ENCODE peak calls at places on chromosomes 6 and 20, in four cellular contexts. E is K562, O is HepG2, V is SK-N-SH. N is an unnamed sample.

GRCh38 chr20:57498425-57499400 is 26.2 kb downstream of the CTCFL start:
- DNase-seq in E (no peak), O (no peak), V (peak), N (peak)

GRCh38 chr20:38350879-38351775 is 4.8 kb downstream of the LBP start:
- DNase-seq in E (no peak), O (no peak), V (no peak), N (no peak)

GRCh38 chr6:122778961-122779671 is 400 bp upstream of the FABP7 start:
- DNase-seq in E (no peak), O (no peak), V (no peak), N (peak)

GRCh38 chr6:163455553-163455952 is 41.0 kb downstream of the QKI start:
- DNase-seq in E (no peak), O (no peak), V (no peak), N (no peak)

GRCh38 chr6:137763861-137764260 is 103.2 kb upstream of the TNFAIP3 start:
- DNase-seq in E (no peak), O (no peak), V (no peak), N (no peak)

GRCh38 chr6:147204843-147205311 is 660 bp downstream of the STXBP5 start:
- DNase-seq in E (no peak), O (no peak), V (no peak), N (no peak)

GRCh38 chr20:14142171-14142570 is 146.9 kb downstream of the MACROD2 start:
- DNase-seq in E (no peak), O (peak), V (peak), N (peak)

GRCh38 chr6:26175428-26176181 is 88.4 kb downstream of the HFE start:
- DNase-seq in E (peak), O (peak), V (no peak), N (peak)

GRCh38 chr6:2976571-2977085 is 5.3 kb upstream of the SERPINB6 start:
- DNase-seq in E (no peak), O (no peak), V (no peak), N (no peak)

GRCh38 chr20:24609757-24610156 is 140.3 kb downstream of the SYNDIG1 start:
- DNase-seq in E (no peak), O (no peak), V (no peak), N (no peak)

GRCh38 chr20:62350629-62351422 is 16.3 kb downstream of the LAMA5 start:
- DNase-seq in E (no peak), O (no peak), V (no peak), N (no peak)

GRCh38 chr20:6704132-6704861 is 63.2 kb upstream of the BMP2 start:
- DNase-seq in E (no peak), O (peak), V (no peak), N (no peak)

GRCh38 chr6:154343473-154344308 is 12.9 kb downstream of the IPCEF1 start:
- DNase-seq in E (peak), O (no peak), V (no peak), N (peak)

GRCh38 chr20:53922901-53923314 is 147.5 kb downstream of the BCAS1 start:
- DNase-seq in E (no peak), O (no peak), V (no peak), N (no peak)

GRCh38 chr20:771741-772464 is 3.6 kb upstream of the SLC52A3 start:
- DNase-seq in E (no peak), O (no peak), V (no peak), N (no peak)

GRCh38 chr6:33075568-33076405 is at the start of gene HLA-DPB1:
- DNase-seq in E (peak), O (peak), V (peak), N (no peak)

GRCh38 chr6:147366290-147366689 is 142.2 kb upstream of the SAMD5 start:
- DNase-seq in E (no peak), O (peak), V (no peak), N (no peak)

GRCh38 chr6:100899202-100899601 is 18.1 kb upstream of the ASCC3 start:
- DNase-seq in E (no peak), O (no peak), V (no peak), N (no peak)

GRCh38 chr6:23106951-23107350 is 537.6 kb downstream of the HDGFL1 start:
- DNase-seq in E (no peak), O (no peak), V (no peak), N (no peak)

GRCh38 chr6:141969201-141969600 is 163.5 kb upstream of the GJE1 start:
- DNase-seq in E (no peak), O (no peak), V (no peak), N (no peak)

GRCh38 chr20:36795691-36796090 is 22.1 kb upstream of the DSN1 start:
- DNase-seq in E (no peak), O (no peak), V (no peak), N (no peak)

GRCh38 chr20:36793294-36794115 is 19.9 kb upstream of the DSN1 start:
- DNase-seq in E (no peak), O (no peak), V (no peak), N (no peak)

GRCh38 chr20:36791862-36792261 is 18.3 kb upstream of the DSN1 start:
- DNase-seq in E (no peak), O (no peak), V (no peak), N (no peak)

GRCh38 chr20:36794116-36794474 is 20.5 kb upstream of the DSN1 start:
- DNase-seq in E (no peak), O (no peak), V (no peak), N (no peak)

GRCh38 chr20:36792422-36792821 is 18.9 kb upstream of the DSN1 start:
- DNase-seq in E (peak), O (peak), V (peak), N (peak)
- TF ChIP-seq FOXJ3 in E (no peak), O (no peak), V (no peak), N (no peak)

GRCh38 chr6:133977983-133978895 is 25.2 kb downstream of the TBPL1 start:
- DNase-seq in E (no peak), O (no peak), V (peak), N (no peak)

GRCh38 chr6:133972388-133972787 is 19.4 kb downstream of the TBPL1 start:
- DNase-seq in E (no peak), O (no peak), V (no peak), N (no peak)

GRCh38 chr6:133971861-133972260 is 18.8 kb downstream of the TBPL1 start:
- DNase-seq in E (no peak), O (no peak), V (no peak), N (no peak)

GRCh38 chr6:133969285-133969946 is 16.4 kb downstream of the TBPL1 start:
- DNase-seq in E (no peak), O (no peak), V (no peak), N (no peak)

GRCh38 chr6:133973109-133973971 is 20.3 kb downstream of the TBPL1 start:
- DNase-seq in E (peak), O (peak), V (peak), N (no peak)
- TF ChIP-seq FOXJ3 in E (no peak), O (no peak), V (no peak), N (no peak)

GRCh38 chr6:67393356-67393755 is 1241.7 kb upstream of the ADGRB3 start:
- DNase-seq in E (no peak), O (no peak), V (no peak), N (no peak)
- TF ChIP-seq FOXJ3 in E (no peak), O (no peak), V (no peak), N (no peak)

GRCh38 chr20:44134897-44135810 is 51.8 kb downstream of the JPH2 start:
- DNase-seq in E (no peak), O (no peak), V (peak), N (no peak)

GRCh38 chr20:44137210-44137781 is 49.7 kb downstream of the JPH2 start:
- DNase-seq in E (no peak), O (no peak), V (no peak), N (peak)

GRCh38 chr20:44138859-44139258 is 48.1 kb downstream of the JPH2 start:
- DNase-seq in E (no peak), O (no peak), V (no peak), N (no peak)

GRCh38 chr20:44135811-44136204 is 51.2 kb downstream of the JPH2 start:
- DNase-seq in E (no peak), O (no peak), V (no peak), N (no peak)

DNA sequence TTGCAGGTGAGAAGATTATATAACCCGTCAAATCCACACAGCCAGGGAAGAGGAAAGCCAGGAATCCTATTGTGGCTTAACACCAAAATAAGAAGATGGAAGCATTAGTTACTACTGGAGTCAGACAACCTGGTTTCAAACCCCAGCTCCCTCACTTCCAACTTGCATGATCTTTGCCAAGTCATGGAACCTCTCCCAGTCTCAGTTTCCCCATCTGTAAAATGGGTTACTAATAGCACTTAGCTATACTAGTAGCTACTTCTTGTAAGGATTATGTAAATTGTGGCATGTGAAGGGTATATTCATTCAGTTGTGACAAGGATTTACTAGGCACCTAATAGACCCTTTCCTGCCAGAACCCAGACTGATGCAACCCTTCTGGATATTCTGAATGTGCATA is 50.4 kb downstream of the JPH2 start:
- DNase-seq in E (no peak), O (no peak), V (no peak), N (no peak)
- TF ChIP-seq FOXJ3 in E (no peak), O (no peak), V (no peak), N (no peak)

GRCh38 chr6:17011985-17012384 is 89.9 kb upstream of the STMND1 start:
- DNase-seq in E (no peak), O (no peak), V (no peak), N (no peak)

GRCh38 chr6:17013701-17014100 is 88.1 kb upstream of the STMND1 start:
- DNase-seq in E (no peak), O (no peak), V (no peak), N (no peak)

GRCh38 chr6:17015551-17016381 is 86.1 kb upstream of the STMND1 start:
- DNase-seq in E (peak), O (no peak), V (no peak), N (peak)

GRCh38 chr6:17015144-17015543 is 86.7 kb upstream of the STMND1 start:
- DNase-seq in E (no peak), O (no peak), V (no peak), N (no peak)

GRCh38 chr6:17012421-17013225 is 89.2 kb upstream of the STMND1 start:
- DNase-seq in E (no peak), O (no peak), V (peak), N (peak)
- TF ChIP-seq FOXJ3 in E (no peak), O (no peak), V (no peak), N (no peak)

N was measured in WTC11.